ENCODE peak calls at places on chromosome 12, in six cellular contexts. One of them, this sample, is unnamed.

GRCh38 chr12:75766263-75767160 is 255.1 kb upstream of the KRR1 start:
- DNase-seq in IMR-90: peak
- DNase-seq in H9: no peak
- DNase-seq in H1: no peak
- DNase-seq in mesenchymal stem cell: peak
- DNase-seq in trophoblast cell: no peak
- DNase-seq in this sample: no peak

GRCh38 chr12:82176016-82176415 is 182.2 kb downstream of the CCDC59 start:
- DNase-seq in IMR-90: no peak
- DNase-seq in H9: no peak
- DNase-seq in H1: no peak
- DNase-seq in mesenchymal stem cell: no peak
- DNase-seq in trophoblast cell: no peak
- DNase-seq in this sample: no peak

GRCh38 chr12:47576256-47576655 is 129.6 kb downstream of the RPAP3 start:
- DNase-seq in IMR-90: no peak
- DNase-seq in H9: no peak
- DNase-seq in H1: no peak
- DNase-seq in mesenchymal stem cell: no peak
- DNase-seq in trophoblast cell: no peak
- DNase-seq in this sample: peak

GRCh38 chr12:87618199-87618598 is 411.0 kb downstream of the C12orf50 start:
- DNase-seq in IMR-90: no peak
- DNase-seq in H9: no peak
- DNase-seq in H1: no peak
- DNase-seq in mesenchymal stem cell: no peak
- DNase-seq in trophoblast cell: no peak
- DNase-seq in this sample: no peak

GRCh38 chr12:32697445-32697844 is 18.3 kb downstream of the DNM1L start:
- DNase-seq in IMR-90: no peak
- DNase-seq in H9: no peak
- DNase-seq in H1: no peak
- DNase-seq in mesenchymal stem cell: no peak
- DNase-seq in trophoblast cell: no peak
- DNase-seq in this sample: no peak

GRCh38 chr12:4987076-4987775 is 56.5 kb upstream of the KCNA5 start:
- DNase-seq in IMR-90: no peak
- DNase-seq in H9: no peak
- DNase-seq in H1: no peak
- DNase-seq in mesenchymal stem cell: no peak
- DNase-seq in trophoblast cell: no peak
- DNase-seq in this sample: no peak

GRCh38 chr12:63931703-63932102 is 87.2 kb downstream of the SRGAP1 start:
- DNase-seq in IMR-90: no peak
- DNase-seq in H9: no peak
- DNase-seq in H1: no peak
- DNase-seq in mesenchymal stem cell: no peak
- DNase-seq in trophoblast cell: peak
- DNase-seq in this sample: no peak

GRCh38 chr12:101779626-101780025 is 40.4 kb upstream of the SYCP3 start:
- DNase-seq in IMR-90: no peak
- DNase-seq in H9: no peak
- DNase-seq in H1: no peak
- DNase-seq in mesenchymal stem cell: no peak
- DNase-seq in trophoblast cell: no peak
- DNase-seq in this sample: no peak

GRCh38 chr12:47722136-47722834 is 3.0 kb downstream of the ENDOU start:
- DNase-seq in IMR-90: no peak
- DNase-seq in H9: peak
- DNase-seq in H1: no peak
- DNase-seq in mesenchymal stem cell: no peak
- DNase-seq in trophoblast cell: peak
- DNase-seq in this sample: no peak

GRCh38 chr12:84632556-84632955 is 280.0 kb downstream of the SLC6A15 start:
- DNase-seq in IMR-90: no peak
- DNase-seq in H9: no peak
- DNase-seq in H1: no peak
- DNase-seq in mesenchymal stem cell: peak
- DNase-seq in trophoblast cell: peak
- DNase-seq in this sample: no peak

DNA sequence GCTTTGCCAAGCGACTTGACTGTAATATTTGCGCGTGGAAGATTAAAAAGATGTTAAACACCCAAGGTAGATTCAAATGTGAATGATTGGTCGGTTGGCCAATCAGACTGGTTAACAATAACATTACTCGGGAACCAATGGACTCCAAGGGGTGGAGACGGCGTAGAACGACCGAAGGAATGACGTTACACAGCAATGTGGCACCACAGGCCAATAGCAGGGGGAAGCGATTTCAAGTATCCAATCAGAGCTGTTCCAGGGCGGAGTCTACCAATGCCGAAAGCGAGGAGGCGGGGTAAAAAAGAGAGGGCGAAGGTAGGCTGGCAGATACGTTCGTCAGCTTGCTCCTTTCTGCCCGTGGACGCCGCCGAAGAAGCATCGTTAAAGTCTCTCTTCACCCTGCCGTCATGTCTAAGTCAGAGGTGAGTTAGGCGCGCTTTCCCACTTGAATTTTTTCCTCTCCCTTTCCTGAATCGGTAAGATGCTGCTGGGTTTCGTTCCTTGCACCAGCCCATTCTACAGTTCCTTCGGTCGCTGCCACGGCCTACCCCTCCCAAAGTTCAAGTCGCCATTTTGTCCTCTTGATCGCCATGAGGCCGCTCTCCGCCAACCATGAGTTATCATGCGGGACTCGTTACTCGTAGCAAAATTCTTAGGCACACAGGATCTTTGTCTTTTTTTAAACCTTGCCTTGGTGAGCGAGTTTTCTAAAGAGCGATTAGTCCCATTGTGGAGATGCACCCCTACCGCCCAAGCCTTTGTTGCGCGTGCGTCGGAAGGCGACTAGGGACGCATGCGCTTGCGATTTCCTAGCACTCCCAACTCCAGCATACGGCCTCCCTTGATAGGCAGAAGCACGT is at the start of gene HNRNPA1:
- DNase-seq in IMR-90: peak
- DNase-seq in H9: peak
- DNase-seq in H1: peak
- DNase-seq in mesenchymal stem cell: peak
- DNase-seq in trophoblast cell: peak
- DNase-seq in this sample: peak
- H3K4ac ChIP-seq in IMR-90: peak
- H3K4ac ChIP-seq in H9: peak
- H3K4ac ChIP-seq in H1: peak
- H3K4ac ChIP-seq in mesenchymal stem cell: peak
- H3K4ac ChIP-seq in trophoblast cell: peak
- H3K4ac ChIP-seq in this sample: peak

DNA sequence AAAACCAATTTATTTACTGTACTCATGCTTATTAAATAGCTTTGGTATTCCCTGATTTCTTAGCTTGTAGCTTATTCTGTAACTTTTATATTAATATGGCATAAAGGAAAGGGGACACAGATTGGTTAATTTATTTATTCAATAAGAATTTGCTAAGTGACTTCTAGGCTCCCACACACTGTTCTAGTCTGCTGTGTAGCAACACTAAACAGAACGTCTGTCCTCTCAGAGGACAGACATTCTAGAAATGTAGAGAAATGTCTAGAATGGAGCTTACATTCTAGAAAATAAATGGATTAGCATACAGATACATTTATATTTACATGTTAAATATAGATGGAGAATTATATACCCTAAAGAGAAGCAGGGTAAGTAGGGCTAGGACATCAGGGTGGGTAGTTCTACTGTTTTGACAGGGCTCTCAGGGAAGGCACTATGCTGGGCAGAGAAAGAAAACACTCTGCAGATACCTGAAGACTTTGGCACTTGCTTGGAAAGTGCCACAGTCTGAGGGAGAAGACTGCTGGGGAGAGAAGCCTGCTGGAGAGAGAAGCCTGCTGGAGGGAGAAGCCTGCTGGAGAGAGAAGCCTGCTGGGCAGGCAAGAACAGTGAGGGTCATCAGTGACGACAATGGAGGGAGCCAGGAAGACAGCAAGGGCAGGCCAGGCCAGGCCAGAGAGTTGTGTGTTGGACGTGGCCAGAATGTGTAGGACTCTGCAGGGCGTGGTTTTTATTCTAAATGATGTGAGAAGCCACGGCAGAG is 185.1 kb upstream of the ABCD2 start:
- DNase-seq in IMR-90: no peak
- DNase-seq in H9: no peak
- DNase-seq in H1: no peak
- DNase-seq in mesenchymal stem cell: no peak
- DNase-seq in trophoblast cell: no peak
- DNase-seq in this sample: no peak
- H4K8ac ChIP-seq in IMR-90: no peak
- H4K8ac ChIP-seq in H9: no peak
- H4K8ac ChIP-seq in H1: no peak
- H4K8ac ChIP-seq in mesenchymal stem cell: no peak
- H4K8ac ChIP-seq in trophoblast cell: no peak
- H4K8ac ChIP-seq in this sample: no peak

DNA sequence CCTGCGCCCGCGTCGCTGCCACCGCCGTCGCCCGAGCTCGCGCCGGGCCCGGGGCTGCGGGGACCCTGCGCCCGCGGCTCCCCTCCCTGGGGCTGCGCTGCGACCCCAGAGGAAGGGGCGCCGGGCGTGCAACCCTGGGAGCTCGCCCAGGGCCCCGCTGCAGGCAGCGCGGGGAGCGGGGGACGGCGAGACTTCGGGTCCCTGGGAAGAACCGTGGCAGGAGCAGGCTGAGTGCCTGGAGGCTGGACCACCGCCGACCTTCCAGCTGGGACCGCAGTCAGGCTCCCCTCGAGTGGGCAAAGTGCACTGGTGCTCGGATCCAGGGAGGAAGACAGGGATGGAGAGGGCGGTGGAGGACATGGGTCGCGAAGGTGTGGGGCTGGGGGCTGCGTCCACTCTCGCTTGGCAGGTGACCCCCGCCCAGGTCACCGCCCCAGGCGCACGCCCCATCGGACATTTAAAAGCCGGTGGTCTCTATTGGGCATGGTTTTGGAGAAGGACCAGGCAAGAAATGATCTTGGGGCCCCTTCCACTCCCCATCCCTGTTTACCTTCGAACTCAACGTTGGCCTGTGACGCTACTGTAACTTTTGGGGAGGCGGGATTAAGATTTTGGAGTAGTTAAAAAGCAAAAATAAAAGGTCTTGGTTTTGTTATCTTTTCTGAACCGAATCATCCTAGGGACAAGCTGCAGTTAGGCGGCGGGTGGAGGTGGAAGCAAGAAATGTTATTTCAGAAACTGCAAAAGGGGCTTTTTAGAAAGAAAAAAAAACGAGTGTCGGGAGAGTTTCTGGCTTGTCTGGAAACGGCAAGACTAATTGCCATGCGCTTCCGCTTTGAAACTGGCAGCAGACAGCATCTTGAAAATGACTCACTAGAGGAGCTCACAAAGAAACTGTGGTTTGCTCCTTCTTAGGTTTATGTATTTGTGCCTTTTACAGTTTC is 998 bp downstream of the ELK3 start:
- DNase-seq in IMR-90: peak
- DNase-seq in H9: peak
- DNase-seq in H1: no peak
- DNase-seq in mesenchymal stem cell: peak
- DNase-seq in trophoblast cell: peak
- DNase-seq in this sample: no peak
- H4K91ac ChIP-seq in IMR-90: peak
- H4K91ac ChIP-seq in H9: no peak
- H4K91ac ChIP-seq in H1: no peak
- H4K91ac ChIP-seq in mesenchymal stem cell: peak
- H4K91ac ChIP-seq in trophoblast cell: peak
- H4K91ac ChIP-seq in this sample: no peak

GRCh38 chr12:55679691-55680090 is 28.0 kb downstream of the ITGA7 start:
- DNase-seq in IMR-90: no peak
- DNase-seq in H9: no peak
- DNase-seq in H1: no peak
- DNase-seq in mesenchymal stem cell: no peak
- DNase-seq in trophoblast cell: no peak
- DNase-seq in this sample: no peak

GRCh38 chr12:55676707-55677106 is 31.0 kb downstream of the ITGA7 start:
- DNase-seq in IMR-90: no peak
- DNase-seq in H9: no peak
- DNase-seq in H1: no peak
- DNase-seq in mesenchymal stem cell: no peak
- DNase-seq in trophoblast cell: peak
- DNase-seq in this sample: no peak

GRCh38 chr12:55673638-55674037 is 34.1 kb downstream of the ITGA7 start:
- DNase-seq in IMR-90: no peak
- DNase-seq in H9: no peak
- DNase-seq in H1: no peak
- DNase-seq in mesenchymal stem cell: no peak
- DNase-seq in trophoblast cell: no peak
- DNase-seq in this sample: no peak

GRCh38 chr12:55671746-55672145 is 35.1 kb downstream of the OR10P1 start:
- DNase-seq in IMR-90: no peak
- DNase-seq in H9: no peak
- DNase-seq in H1: no peak
- DNase-seq in mesenchymal stem cell: no peak
- DNase-seq in trophoblast cell: no peak
- DNase-seq in this sample: no peak

DNA sequence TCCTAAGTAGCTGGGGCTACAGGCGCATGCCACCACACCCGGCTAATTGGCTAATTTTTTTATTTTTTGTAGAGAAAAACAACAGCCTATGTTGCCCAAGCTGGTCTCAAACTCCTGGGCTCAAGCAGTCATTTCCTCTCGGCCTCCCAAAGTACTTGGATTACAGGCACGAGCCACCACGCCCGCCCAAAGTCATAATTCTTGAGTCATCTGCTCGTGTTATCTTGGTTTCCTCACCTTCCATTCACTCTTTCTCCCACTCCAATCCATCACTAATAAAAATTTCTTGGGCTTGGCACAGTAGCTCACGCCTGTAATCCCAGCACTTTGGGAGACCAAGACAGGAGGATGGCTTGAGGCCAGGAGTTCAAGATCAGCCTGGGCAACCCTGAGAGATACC is 32.0 kb downstream of the ITGA7 start:
- DNase-seq in IMR-90: no peak
- DNase-seq in H9: no peak
- DNase-seq in H1: no peak
- DNase-seq in mesenchymal stem cell: no peak
- DNase-seq in trophoblast cell: no peak
- DNase-seq in this sample: no peak
- H3K4ac ChIP-seq in IMR-90: no peak
- H3K4ac ChIP-seq in H9: no peak
- H3K4ac ChIP-seq in H1: no peak
- H3K4ac ChIP-seq in mesenchymal stem cell: no peak
- H3K4ac ChIP-seq in trophoblast cell: no peak
- H3K4ac ChIP-seq in this sample: no peak

GRCh38 chr12:106955377-106956047 is at the start of gene TMEM263:
- DNase-seq in IMR-90: peak
- DNase-seq in H9: peak
- DNase-seq in H1: peak
- DNase-seq in mesenchymal stem cell: peak
- DNase-seq in trophoblast cell: peak
- DNase-seq in this sample: peak
- H4K8ac ChIP-seq in IMR-90: peak
- H4K8ac ChIP-seq in H9: no peak
- H4K8ac ChIP-seq in H1: peak
- H4K8ac ChIP-seq in mesenchymal stem cell: peak
- H4K8ac ChIP-seq in trophoblast cell: peak
- H4K8ac ChIP-seq in this sample: peak

This sample was measured in neuronal stem cell.